ENCODE peak calls at places on chromosomes 2 and 18, in five cellular contexts. C is Panc1, P is gastrocnemius medialis, T is upper lobe of right lung, E is left lung. Z is an unnamed sample.
A peak's percentile ranks its signal among the peaks of the same experiment; 100 is the strongest.

GRCh38 chr2:46387886-46388515 is 90.8 kb downstream of the EPAS1 start:
- ATAC-seq in T (no peak), E (no peak), C (no peak), P (no peak), Z (no peak)

GRCh38 chr18:62037989-62038778 is 145.4 kb upstream of the RNF152 start:
- ATAC-seq in C (no peak), T (no peak), P (no peak), E (peak; percentile 30), Z (peak; percentile 31)

GRCh38 chr18:24011095-24011917 is 3.2 kb upstream of the TTC39C start:
- ATAC-seq in E (no peak), T (no peak), C (no peak), P (no peak), Z (no peak)

GRCh38 chr2:179263015-179263414 is 1.6 kb downstream of the SESTD1 start:
- ATAC-seq in C (no peak), E (no peak), T (no peak), P (no peak), Z (no peak)

GRCh38 chr2:97760480-97761049 is 47.2 kb downstream of the ZAP70 start:
- ATAC-seq in P (no peak), E (no peak), C (no peak), T (no peak), Z (no peak)

GRCh38 chr2:114550895-114551793 is 108.7 kb downstream of the DPP10 start:
- ATAC-seq in C (peak; percentile 94), T (peak; percentile 82), E (peak; percentile 91), P (no peak), Z (no peak)

GRCh38 chr18:41731887-41732286 is 223.1 kb upstream of the PIK3C3 start:
- ATAC-seq in T (no peak), P (no peak), E (no peak), C (no peak), Z (no peak)

GRCh38 chr2:38592951-38593350 is 9.8 kb downstream of the HNRNPLL start:
- ATAC-seq in P (no peak), E (no peak), T (no peak), C (peak; percentile 71), Z (no peak)

GRCh38 chr18:39305756-39306155 is 1740.2 kb upstream of the CELF4 start:
- ATAC-seq in C (no peak), P (no peak), T (no peak), E (no peak), Z (no peak)

GRCh38 chr2:75325594-75325993 is 126.3 kb upstream of the TACR1 start:
- ATAC-seq in E (no peak), P (no peak), C (no peak), T (no peak), Z (no peak)

GRCh38 chr2:150472122-150472899 is 15.2 kb downstream of the RND3 start:
- ATAC-seq in E (peak; percentile 78), C (peak; percentile 42), T (peak; percentile 94), P (peak; percentile 80), Z (peak; percentile 76)

GRCh38 chr2:186554450-186554849 is 35.4 kb upstream of the ITGAV start:
- ATAC-seq in E (no peak), C (peak; percentile 48), P (no peak), T (no peak), Z (no peak)

GRCh38 chr2:150557020-150557644 is 69.7 kb upstream of the RND3 start:
- ATAC-seq in P (no peak), C (no peak), E (no peak), T (no peak), Z (no peak)

GRCh38 chr18:59885579-59886163 is 14.1 kb upstream of the PMAIP1 start:
- ATAC-seq in T (no peak), P (no peak), E (peak; percentile 34), C (no peak), Z (no peak)

GRCh38 chr2:151043484-151043883 is 218.2 kb downstream of the RBM43 start:
- ATAC-seq in C (no peak), E (peak; percentile 62), T (no peak), P (no peak), Z (no peak)

GRCh38 chr2:26946841-26947784 is 23.3 kb upstream of the MAPRE3 start:
- ATAC-seq in C (peak; percentile 54), P (no peak), E (peak; percentile 94), T (peak; percentile 72), Z (peak; percentile 40)

GRCh38 chr18:24659837-24660720 is 199.6 kb downstream of the HRH4 start:
- ATAC-seq in T (peak; percentile 28), E (peak; percentile 24), C (no peak), P (peak; percentile 51), Z (peak; percentile 72)

GRCh38 chr18:9802774-9803697 is 82.7 kb upstream of the TXNDC2 start:
- ATAC-seq in E (no peak), T (no peak), P (no peak), C (no peak), Z (no peak)

GRCh38 chr18:48151421-48152095 is 221.1 kb upstream of the SMAD2 start:
- ATAC-seq in P (no peak), E (no peak), T (no peak), C (no peak), Z (no peak)

GRCh38 chr2:232632904-232633412 is 446 bp upstream of the EFHD1 start:
- ATAC-seq in C (peak; percentile 65), E (peak; percentile 39), P (peak; percentile 37), T (peak; percentile 35), Z (peak; percentile 81)
- H3K4me3 ChIP-seq in C (peak overlapping the region; percentile 63), E (peak overlapping the region; percentile 35), P (peak overlapping the region; percentile 59), T (peak overlapping the region; percentile 48), Z (peak overlapping the region; percentile 68)

GRCh38 chr18:12315911-12316310 is 7.9 kb downstream of the TUBB6 start:
- ATAC-seq in P (no peak), E (no peak), C (no peak), T (peak; percentile 33), Z (peak; percentile 38)
- H3K4me3 ChIP-seq in P (no peak overlapping the region), E (no peak overlapping the region), C (no peak overlapping the region), T (no peak overlapping the region), Z (no peak overlapping the region)

DNA sequence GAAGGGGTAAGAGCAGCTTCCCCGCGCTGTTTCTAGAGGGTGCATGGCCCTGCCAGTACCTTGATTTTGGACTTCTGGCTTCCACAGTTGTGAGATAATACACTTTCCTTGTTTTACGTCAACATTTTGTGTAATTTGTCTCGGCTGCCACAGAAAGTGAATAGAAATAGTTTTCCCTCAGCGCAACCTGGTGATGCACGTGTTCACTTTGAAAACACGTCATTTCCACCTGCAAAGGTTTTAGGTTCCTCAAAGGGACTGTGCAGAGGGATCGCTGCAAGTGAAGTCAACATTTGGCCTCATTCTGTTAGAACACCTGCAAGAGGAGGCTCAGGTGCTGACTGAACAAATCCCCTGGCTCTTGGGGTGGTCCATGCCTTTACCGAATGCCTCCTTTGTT is 71.7 kb downstream of the LONRF2 start:
- ATAC-seq in C (no peak), T (no peak), P (no peak), E (no peak), Z (no peak)
- H3K4me3 ChIP-seq in C (no peak overlapping the region), T (no peak overlapping the region), P (no peak overlapping the region), E (no peak overlapping the region), Z (no peak overlapping the region)

GRCh38 chr2:7945080-7945479 is 736.8 kb upstream of the ID2 start:
- ATAC-seq in E (no peak), P (no peak), C (no peak), T (no peak), Z (no peak)

GRCh38 chr2:7940120-7940386 is 741.8 kb upstream of the ID2 start:
- ATAC-seq in T (no peak), C (no peak), P (no peak), E (no peak), Z (no peak)

GRCh38 chr2:7940723-7941122 is 741.1 kb upstream of the ID2 start:
- ATAC-seq in E (no peak), P (no peak), T (no peak), C (no peak), Z (no peak)

GRCh38 chr2:7943446-7943845 is 738.4 kb upstream of the ID2 start:
- ATAC-seq in T (no peak), P (no peak), C (no peak), E (no peak), Z (no peak)
- H3K4me3 ChIP-seq in T (no peak overlapping the region), P (no peak overlapping the region), C (no peak overlapping the region), E (no peak overlapping the region), Z (no peak overlapping the region)

GRCh38 chr2:128321421-128321775 is 2.7 kb upstream of the HS6ST1 start:
- ATAC-seq in C (peak; percentile 19), E (no peak), P (no peak), T (no peak), Z (no peak)
- H3K4me3 ChIP-seq in C (peak overlapping the region; percentile 55), E (no peak overlapping the region), P (peak overlapping the region; percentile 64), T (peak overlapping the region; percentile 57), Z (no peak overlapping the region)

DNA sequence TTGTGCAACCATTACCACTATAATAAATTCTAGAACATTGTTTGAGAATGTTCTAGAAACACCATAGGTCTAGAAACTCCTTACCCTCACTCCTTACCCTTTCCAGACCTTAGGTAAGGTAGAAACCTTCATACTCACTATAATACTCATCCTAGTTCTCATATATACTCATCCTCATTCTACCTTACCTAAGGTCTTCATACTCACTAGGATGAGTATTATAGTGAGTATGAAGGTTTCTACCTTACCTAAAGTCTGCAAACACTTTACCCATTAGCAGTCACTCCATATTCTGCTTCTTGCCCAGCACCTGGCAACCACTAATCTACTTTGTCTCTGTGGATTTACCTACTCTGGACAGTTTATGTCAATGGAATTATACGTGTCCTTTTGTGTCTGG is 75.0 kb downstream of the TMEM185B start:
- ATAC-seq in T (no peak), E (no peak), C (no peak), P (no peak), Z (no peak)
- H3K4me3 ChIP-seq in T (no peak overlapping the region), E (no peak overlapping the region), C (no peak overlapping the region), P (no peak overlapping the region), Z (no peak overlapping the region)

GRCh38 chr18:68969027-68969426 is 171.1 kb downstream of the CCDC102B start:
- ATAC-seq in P (no peak), C (no peak), E (no peak), T (no peak), Z (no peak)

GRCh38 chr18:68972176-68972575 is 174.3 kb downstream of the CCDC102B start:
- ATAC-seq in T (no peak), P (no peak), C (no peak), E (no peak), Z (no peak)
- H3K4me3 ChIP-seq in T (no peak overlapping the region), P (no peak overlapping the region), C (no peak overlapping the region), E (no peak overlapping the region), Z (no peak overlapping the region)

GRCh38 chr2:44362207-44363015 is 664 bp downstream of the CAMKMT start:
- ATAC-seq in P (peak; percentile 35), C (peak; percentile 62), E (peak; percentile 44), T (peak; percentile 37), Z (peak; percentile 0)
- H3K4me3 ChIP-seq in P (peak overlapping the region; percentile 96), C (peak overlapping the region; percentile 95), E (peak overlapping the region; percentile 95), T (peak overlapping the region; percentile 81), Z (peak overlapping the region; percentile 73)